ENCODE peak calls at places on chromosomes 6 and 20, in five cellular contexts. One of them, this sample, is unnamed.

GRCh38 chr20:13336308-13337089 is 115.4 kb downstream of the ISM1 start:
- DNase-seq in HCT116: no peak
- DNase-seq in SK-N-MC: no peak
- DNase-seq in K562: no peak
- DNase-seq in GM12878: no peak
- DNase-seq in this sample: no peak

GRCh38 chr6:142810952-142811514 is 133.9 kb downstream of the HIVEP2 start:
- DNase-seq in K562: no peak
- DNase-seq in GM12878: no peak
- DNase-seq in SK-N-MC: no peak
- DNase-seq in HCT116: no peak
- DNase-seq in this sample: peak; percentile 10

GRCh38 chr6:161166677-161167076 is 107.2 kb downstream of the AGPAT4 start:
- DNase-seq in K562: no peak
- DNase-seq in HCT116: no peak
- DNase-seq in GM12878: no peak
- DNase-seq in SK-N-MC: no peak
- DNase-seq in this sample: no peak

GRCh38 chr6:139881251-139881650 is 506.8 kb upstream of the CITED2 start:
- DNase-seq in SK-N-MC: no peak
- DNase-seq in HCT116: no peak
- DNase-seq in K562: no peak
- DNase-seq in GM12878: no peak
- DNase-seq in this sample: no peak

GRCh38 chr6:15977050-15977449 is 151.8 kb upstream of the MYLIP start:
- DNase-seq in SK-N-MC: no peak
- DNase-seq in GM12878: no peak
- DNase-seq in HCT116: no peak
- DNase-seq in K562: peak; percentile 67
- DNase-seq in this sample: no peak

GRCh38 chr20:41349943-41350342 is 9.3 kb downstream of the LPIN3 start:
- DNase-seq in K562: no peak
- DNase-seq in GM12878: no peak
- DNase-seq in SK-N-MC: no peak
- DNase-seq in HCT116: no peak
- DNase-seq in this sample: no peak

GRCh38 chr6:45791600-45792168 is 224.0 kb downstream of the CLIC5 start:
- DNase-seq in SK-N-MC: no peak
- DNase-seq in GM12878: no peak
- DNase-seq in K562: no peak
- DNase-seq in HCT116: no peak
- DNase-seq in this sample: no peak

GRCh38 chr6:85576479-85576878 is 17.2 kb downstream of the SNX14 start:
- DNase-seq in HCT116: no peak
- DNase-seq in GM12878: no peak
- DNase-seq in K562: no peak
- DNase-seq in SK-N-MC: no peak
- DNase-seq in this sample: no peak

GRCh38 chr20:58716476-58717277 is 24.1 kb downstream of the NPEPL1 start:
- DNase-seq in GM12878: no peak
- DNase-seq in K562: no peak
- DNase-seq in HCT116: no peak
- DNase-seq in SK-N-MC: no peak
- DNase-seq in this sample: no peak

GRCh38 chr6:67094431-67094830 is 1387.4 kb upstream of the EYS start:
- DNase-seq in GM12878: no peak
- DNase-seq in SK-N-MC: peak; percentile 91
- DNase-seq in K562: no peak
- DNase-seq in HCT116: no peak
- DNase-seq in this sample: no peak

GRCh38 chr6:169087436-169088046 is 166.1 kb downstream of the THBS2 start:
- DNase-seq in K562: no peak
- DNase-seq in SK-N-MC: no peak
- DNase-seq in GM12878: no peak
- DNase-seq in HCT116: no peak
- DNase-seq in this sample: peak; percentile 17

GRCh38 chr6:45681860-45682488 is 304.2 kb upstream of the SUPT3H start:
- DNase-seq in GM12878: peak; percentile 95
- DNase-seq in SK-N-MC: no peak
- DNase-seq in HCT116: no peak
- DNase-seq in K562: no peak
- DNase-seq in this sample: no peak

GRCh38 chr6:26033942-26034354 is 53.3 kb upstream of the HFE start:
- DNase-seq in K562: peak; percentile 50
- DNase-seq in HCT116: no peak
- DNase-seq in GM12878: no peak
- DNase-seq in SK-N-MC: no peak
- DNase-seq in this sample: peak; percentile 38

GRCh38 chr20:672975-673604 is 2.5 kb downstream of the SCRT2 start:
- DNase-seq in GM12878: no peak
- DNase-seq in SK-N-MC: no peak
- DNase-seq in HCT116: no peak
- DNase-seq in K562: no peak
- DNase-seq in this sample: peak; percentile 73

GRCh38 chr6:72424476-72424875 is 197.4 kb upstream of the KCNQ5 start:
- DNase-seq in SK-N-MC: no peak
- DNase-seq in HCT116: no peak
- DNase-seq in K562: no peak
- DNase-seq in GM12878: no peak
- DNase-seq in this sample: no peak

GRCh38 chr6:109465772-109466171 is 10.2 kb upstream of the MICAL1 start:
- DNase-seq in SK-N-MC: no peak
- DNase-seq in GM12878: no peak
- DNase-seq in K562: no peak
- DNase-seq in HCT116: no peak
- DNase-seq in this sample: no peak

GRCh38 chr6:53327017-53327395 is 21.7 kb downstream of the ELOVL5 start:
- DNase-seq in HCT116: no peak
- DNase-seq in GM12878: no peak
- DNase-seq in K562: no peak
- DNase-seq in SK-N-MC: no peak
- DNase-seq in this sample: no peak

GRCh38 chr6:148611213-148611612 is 135.6 kb upstream of the UST start:
- DNase-seq in SK-N-MC: no peak
- DNase-seq in GM12878: no peak
- DNase-seq in HCT116: no peak
- DNase-seq in K562: no peak
- DNase-seq in this sample: no peak

GRCh38 chr6:80540700-80541099 is 434.2 kb downstream of the BCKDHB start:
- DNase-seq in K562: no peak
- DNase-seq in HCT116: no peak
- DNase-seq in SK-N-MC: no peak
- DNase-seq in GM12878: no peak
- DNase-seq in this sample: no peak

GRCh38 chr6:1870902-1871301 is 261.2 kb downstream of the FOXC1 start:
- DNase-seq in HCT116: no peak
- DNase-seq in SK-N-MC: no peak
- DNase-seq in K562: no peak
- DNase-seq in GM12878: no peak
- DNase-seq in this sample: peak; percentile 43

GRCh38 chr20:37914672-37915433 is 11.9 kb downstream of the VSTM2L start:
- DNase-seq in K562: no peak
- DNase-seq in SK-N-MC: peak; percentile 68
- DNase-seq in HCT116: no peak
- DNase-seq in GM12878: no peak
- DNase-seq in this sample: peak; percentile 82

GRCh38 chr6:131948692-131949614 is 2.2 kb downstream of the CCN2 start:
- DNase-seq in K562: no peak
- DNase-seq in HCT116: no peak
- DNase-seq in GM12878: no peak
- DNase-seq in SK-N-MC: no peak
- DNase-seq in this sample: no peak

GRCh38 chr6:52534966-52535390 is 41.9 kb downstream of the TRAM2 start:
- DNase-seq in GM12878: peak; percentile 33
- DNase-seq in HCT116: no peak
- DNase-seq in SK-N-MC: no peak
- DNase-seq in K562: no peak
- DNase-seq in this sample: no peak

GRCh38 chr6:145815351-145815772 is 767 bp upstream of the FBXO30 start:
- DNase-seq in SK-N-MC: no peak
- DNase-seq in K562: peak; percentile 58
- DNase-seq in HCT116: no peak
- DNase-seq in GM12878: no peak
- DNase-seq in this sample: peak; percentile 50

GRCh38 chr20:41046716-41047115 is 18.1 kb downstream of the TOP1 start:
- DNase-seq in K562: no peak
- DNase-seq in HCT116: no peak
- DNase-seq in GM12878: no peak
- DNase-seq in SK-N-MC: no peak
- DNase-seq in this sample: no peak

GRCh38 chr20:17615645-17616479 is 46.0 kb downstream of the DSTN start:
- DNase-seq in GM12878: no peak
- DNase-seq in K562: no peak
- DNase-seq in SK-N-MC: no peak
- DNase-seq in HCT116: no peak
- DNase-seq in this sample: no peak

GRCh38 chr6:33272358-33273128 is 668 bp downstream of the RPS18 start:
- DNase-seq in SK-N-MC: no peak
- DNase-seq in GM12878: no peak
- DNase-seq in K562: no peak
- DNase-seq in HCT116: no peak
- DNase-seq in this sample: no peak

GRCh38 chr6:33273924-33274902 is 2.3 kb downstream of the RPS18 start:
- DNase-seq in K562: no peak
- DNase-seq in GM12878: no peak
- DNase-seq in SK-N-MC: no peak
- DNase-seq in HCT116: no peak
- DNase-seq in this sample: no peak

GRCh38 chr6:33271098-33271607 is 523 bp downstream of the VPS52 start:
- DNase-seq in SK-N-MC: no peak
- DNase-seq in HCT116: no peak
- DNase-seq in K562: no peak
- DNase-seq in GM12878: no peak
- DNase-seq in this sample: no peak

GRCh38 chr6:33271608-33272357 is at the start of the genes RPS18 and VPS52:
- DNase-seq in GM12878: peak; percentile 96
- DNase-seq in SK-N-MC: peak; percentile 100
- DNase-seq in HCT116: peak; percentile 99
- DNase-seq in K562: peak; percentile 95
- DNase-seq in this sample: peak; percentile 100

GRCh38 chr6:33273129-33273923 is 1.5 kb downstream of the RPS18 start:
- DNase-seq in GM12878: no peak
- DNase-seq in HCT116: no peak
- DNase-seq in K562: no peak
- DNase-seq in SK-N-MC: no peak
- DNase-seq in this sample: no peak
- H3K4me3 ChIP-seq in GM12878: peak overlapping the region; percentile 87
- H3K4me3 ChIP-seq in HCT116: peak overlapping the region; percentile 75
- H3K4me3 ChIP-seq in K562: peak overlapping the region; percentile 93
- H3K4me3 ChIP-seq in SK-N-MC: peak overlapping the region; percentile 99
- H3K4me3 ChIP-seq in this sample: peak overlapping the region; percentile 99

GRCh38 chr20:49214546-49214945 is 4.7 kb upstream of the DDX27 start:
- DNase-seq in SK-N-MC: no peak
- DNase-seq in GM12878: no peak
- DNase-seq in HCT116: no peak
- DNase-seq in K562: no peak
- DNase-seq in this sample: no peak

GRCh38 chr20:49215232-49215631 is 4.0 kb upstream of the DDX27 start:
- DNase-seq in GM12878: no peak
- DNase-seq in K562: no peak
- DNase-seq in SK-N-MC: no peak
- DNase-seq in HCT116: no peak
- DNase-seq in this sample: no peak

GRCh38 chr20:49219924-49220831 is 962 bp downstream of the DDX27 start:
- DNase-seq in GM12878: no peak
- DNase-seq in SK-N-MC: no peak
- DNase-seq in HCT116: no peak
- DNase-seq in K562: no peak
- DNase-seq in this sample: no peak

GRCh38 chr20:49219091-49219923 is at the start of gene DDX27:
- DNase-seq in SK-N-MC: peak; percentile 98
- DNase-seq in K562: peak; percentile 95
- DNase-seq in GM12878: peak; percentile 99
- DNase-seq in HCT116: peak; percentile 98
- DNase-seq in this sample: peak; percentile 100

DNA sequence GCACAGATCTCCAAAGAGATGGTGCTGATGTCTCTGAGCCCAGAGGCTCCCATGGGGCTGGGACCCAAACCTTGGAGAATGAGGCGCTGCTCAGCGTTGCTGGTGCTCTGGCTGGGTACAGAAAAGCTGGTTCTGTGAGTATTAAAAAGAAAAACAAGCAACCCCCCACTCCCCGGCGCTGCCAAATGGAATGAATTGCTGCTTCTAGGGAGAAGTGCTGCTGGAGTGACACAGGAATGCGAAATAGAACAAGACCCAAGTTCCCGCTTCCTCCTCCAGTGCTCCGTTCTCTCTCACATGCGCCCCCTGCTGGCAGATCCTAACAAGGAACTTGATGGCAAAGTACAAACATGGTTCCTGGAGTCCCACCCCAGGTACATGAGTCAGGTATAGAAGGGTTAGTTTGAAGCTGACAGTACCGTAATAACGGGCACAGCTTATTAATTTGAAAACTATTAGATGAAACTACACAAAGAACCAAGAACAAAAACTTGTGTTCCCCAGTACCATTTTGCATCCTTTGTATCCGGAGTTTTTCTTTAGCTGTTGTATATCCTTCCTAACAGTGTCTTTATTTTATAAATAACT is 2.1 kb upstream of the DDX27 start:
- DNase-seq in K562: peak; percentile 74
- DNase-seq in SK-N-MC: peak; percentile 91
- DNase-seq in GM12878: peak; percentile 67
- DNase-seq in HCT116: peak; percentile 89
- DNase-seq in this sample: peak; percentile 99
- TF ChIP-seq POLR2AphosphoS5 in K562: no peak
- TF ChIP-seq POLR2AphosphoS5 in SK-N-MC: no peak
- TF ChIP-seq POLR2AphosphoS5 in GM12878: no peak
- TF ChIP-seq POLR2AphosphoS5 in HCT116: no peak
- TF ChIP-seq POLR2AphosphoS5 in this sample: no peak

GRCh38 chr20:63497946-63498935 is 642 bp downstream of the EEF1A2 start:
- DNase-seq in SK-N-MC: no peak
- DNase-seq in GM12878: no peak
- DNase-seq in K562: no peak
- DNase-seq in HCT116: no peak
- DNase-seq in this sample: no peak
- TF ChIP-seq EZH2 in SK-N-MC: no peak
- TF ChIP-seq EZH2 in GM12878: no peak
- TF ChIP-seq EZH2 in K562: no peak
- TF ChIP-seq EZH2 in HCT116: no peak
- TF ChIP-seq EZH2 in this sample: no peak

DNA sequence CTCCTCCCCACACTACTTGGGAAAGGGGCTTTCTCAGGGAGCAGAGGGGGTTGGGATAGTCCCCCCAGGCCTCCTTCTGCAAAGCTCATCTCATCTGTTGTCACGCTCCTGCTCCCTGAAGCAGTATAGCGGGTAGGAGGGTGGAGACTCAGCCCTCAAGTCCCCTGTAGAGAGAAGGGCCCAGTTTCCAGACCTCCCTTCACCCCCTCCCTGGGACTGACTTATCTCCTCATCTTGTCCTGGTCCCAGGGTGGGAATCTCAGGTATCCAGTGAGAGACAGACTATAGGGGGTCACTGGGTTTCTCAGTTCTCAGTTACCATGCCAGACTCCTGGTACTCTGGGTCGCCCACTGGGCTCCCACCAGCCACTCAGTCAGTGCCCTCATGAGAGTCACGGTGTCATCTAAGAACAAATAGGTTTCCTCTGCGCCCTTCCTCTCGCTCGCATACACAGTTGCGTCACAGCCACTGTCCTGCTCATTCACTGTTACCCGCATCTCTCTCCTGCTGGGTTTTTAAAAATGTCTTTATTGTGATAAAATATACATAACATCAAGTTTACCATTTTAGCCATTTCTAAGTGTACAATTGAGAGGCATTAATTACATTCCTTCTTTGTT is 4.1 kb downstream of the TEAD3 start:
- DNase-seq in K562: no peak
- DNase-seq in SK-N-MC: peak; percentile 35
- DNase-seq in GM12878: no peak
- DNase-seq in HCT116: no peak
- DNase-seq in this sample: no peak
- H3K4me3 ChIP-seq in K562: no peak overlapping the region
- H3K4me3 ChIP-seq in SK-N-MC: peak overlapping the region; percentile 71
- H3K4me3 ChIP-seq in GM12878: no peak overlapping the region
- H3K4me3 ChIP-seq in HCT116: no peak overlapping the region
- H3K4me3 ChIP-seq in this sample: peak overlapping the region; percentile 40